ENCODE peak calls at places on chromosomes 13 and 19, in five cellular contexts. One of them, this sample, is unnamed.

GRCh38 chr19:48249502-48250014 is 6.2 kb downstream of the CARD8 start:
- DNase-seq in non-pigmented ciliary epithelial cell: no peak
- DNase-seq in stimulated activated CD8-positive, alpha-beta memory T cell treated with anti-CD3 and anti-CD28 coated beads, Interleukin-12 subunit alpha, Interleukin-12 subunit beta, amount 100 ng/mL, for 1 hour: peak
- DNase-seq in activated CD4-positive, alpha-beta T cell treated with anti-CD3 and anti-CD28 coated beads, Interleukin-2, amount 50 U/mL, for 24 hours: peak
- DNase-seq in frontal cortex: no peak
- DNase-seq in this sample: no peak

GRCh38 chr19:7224205-7224833 is 69.9 kb downstream of the INSR start:
- DNase-seq in non-pigmented ciliary epithelial cell: no peak
- DNase-seq in stimulated activated CD8-positive, alpha-beta memory T cell treated with anti-CD3 and anti-CD28 coated beads, Interleukin-12 subunit alpha, Interleukin-12 subunit beta, amount 100 ng/mL, for 1 hour: no peak
- DNase-seq in activated CD4-positive, alpha-beta T cell treated with anti-CD3 and anti-CD28 coated beads, Interleukin-2, amount 50 U/mL, for 24 hours: no peak
- DNase-seq in frontal cortex: no peak
- DNase-seq in this sample: no peak

GRCh38 chr13:100506154-100506553 is 82.4 kb downstream of the GGACT start:
- DNase-seq in non-pigmented ciliary epithelial cell: no peak
- DNase-seq in stimulated activated CD8-positive, alpha-beta memory T cell treated with anti-CD3 and anti-CD28 coated beads, Interleukin-12 subunit alpha, Interleukin-12 subunit beta, amount 100 ng/mL, for 1 hour: no peak
- DNase-seq in activated CD4-positive, alpha-beta T cell treated with anti-CD3 and anti-CD28 coated beads, Interleukin-2, amount 50 U/mL, for 24 hours: peak
- DNase-seq in frontal cortex: no peak
- DNase-seq in this sample: no peak

GRCh38 chr19:38862321-38863059 is 12.7 kb upstream of the HNRNPL start:
- DNase-seq in non-pigmented ciliary epithelial cell: no peak
- DNase-seq in stimulated activated CD8-positive, alpha-beta memory T cell treated with anti-CD3 and anti-CD28 coated beads, Interleukin-12 subunit alpha, Interleukin-12 subunit beta, amount 100 ng/mL, for 1 hour: no peak
- DNase-seq in activated CD4-positive, alpha-beta T cell treated with anti-CD3 and anti-CD28 coated beads, Interleukin-2, amount 50 U/mL, for 24 hours: no peak
- DNase-seq in frontal cortex: no peak
- DNase-seq in this sample: no peak

GRCh38 chr19:13537454-13537853 is 31.2 kb upstream of the CACNA1A start:
- DNase-seq in non-pigmented ciliary epithelial cell: no peak
- DNase-seq in stimulated activated CD8-positive, alpha-beta memory T cell treated with anti-CD3 and anti-CD28 coated beads, Interleukin-12 subunit alpha, Interleukin-12 subunit beta, amount 100 ng/mL, for 1 hour: no peak
- DNase-seq in activated CD4-positive, alpha-beta T cell treated with anti-CD3 and anti-CD28 coated beads, Interleukin-2, amount 50 U/mL, for 24 hours: no peak
- DNase-seq in frontal cortex: no peak
- DNase-seq in this sample: no peak

GRCh38 chr13:44273991-44274810 is 99.4 kb upstream of the SERP2 start:
- DNase-seq in non-pigmented ciliary epithelial cell: no peak
- DNase-seq in stimulated activated CD8-positive, alpha-beta memory T cell treated with anti-CD3 and anti-CD28 coated beads, Interleukin-12 subunit alpha, Interleukin-12 subunit beta, amount 100 ng/mL, for 1 hour: no peak
- DNase-seq in activated CD4-positive, alpha-beta T cell treated with anti-CD3 and anti-CD28 coated beads, Interleukin-2, amount 50 U/mL, for 24 hours: no peak
- DNase-seq in frontal cortex: no peak
- DNase-seq in this sample: peak

GRCh38 chr13:80037505-80037888 is 303.4 kb downstream of the SPRY2 start:
- DNase-seq in non-pigmented ciliary epithelial cell: peak
- DNase-seq in stimulated activated CD8-positive, alpha-beta memory T cell treated with anti-CD3 and anti-CD28 coated beads, Interleukin-12 subunit alpha, Interleukin-12 subunit beta, amount 100 ng/mL, for 1 hour: no peak
- DNase-seq in activated CD4-positive, alpha-beta T cell treated with anti-CD3 and anti-CD28 coated beads, Interleukin-2, amount 50 U/mL, for 24 hours: no peak
- DNase-seq in frontal cortex: no peak
- DNase-seq in this sample: peak

GRCh38 chr13:63864171-63864902 is 2448.7 kb upstream of the PCDH20 start:
- DNase-seq in non-pigmented ciliary epithelial cell: no peak
- DNase-seq in stimulated activated CD8-positive, alpha-beta memory T cell treated with anti-CD3 and anti-CD28 coated beads, Interleukin-12 subunit alpha, Interleukin-12 subunit beta, amount 100 ng/mL, for 1 hour: no peak
- DNase-seq in activated CD4-positive, alpha-beta T cell treated with anti-CD3 and anti-CD28 coated beads, Interleukin-2, amount 50 U/mL, for 24 hours: no peak
- DNase-seq in frontal cortex: no peak
- DNase-seq in this sample: peak

GRCh38 chr13:28792992-28793391 is 27.1 kb upstream of the MTUS2 start:
- DNase-seq in non-pigmented ciliary epithelial cell: peak
- DNase-seq in stimulated activated CD8-positive, alpha-beta memory T cell treated with anti-CD3 and anti-CD28 coated beads, Interleukin-12 subunit alpha, Interleukin-12 subunit beta, amount 100 ng/mL, for 1 hour: no peak
- DNase-seq in activated CD4-positive, alpha-beta T cell treated with anti-CD3 and anti-CD28 coated beads, Interleukin-2, amount 50 U/mL, for 24 hours: no peak
- DNase-seq in frontal cortex: no peak
- DNase-seq in this sample: peak

This sample was measured in adipocyte.